ENCODE peak calls at places on chromosomes 3 and 15, in five cellular contexts. X is uterus, K is neural progenitor cell, O is astrocyte, T is ACHN. M is an unnamed sample.

GRCh38 chr15:84910928-84911623 is 26.6 kb downstream of the SLC28A1 start:
- DNase-seq in X (no peak), K (no peak), O (no peak), T (no peak), M (no peak)

GRCh38 chr3:128382221-128382807 is 84.4 kb downstream of the DNAJB8 start:
- DNase-seq in X (peak), K (no peak), O (no peak), T (no peak), M (no peak)

GRCh38 chr3:99789322-99789721 is 28.3 kb upstream of the CMSS1 start:
- DNase-seq in X (no peak), K (peak), O (peak), T (peak), M (peak)

GRCh38 chr3:120344349-120344748 is 4.8 kb downstream of the LRRC58 start:
- DNase-seq in X (no peak), K (no peak), O (peak), T (no peak), M (no peak)

GRCh38 chr3:11085078-11085840 is 69.0 kb upstream of the HRH1 start:
- DNase-seq in X (no peak), K (no peak), O (no peak), T (no peak), M (no peak)

GRCh38 chr15:67174864-67175573 is 79.4 kb downstream of the AAGAB start:
- DNase-seq in X (no peak), K (no peak), O (peak), T (peak), M (no peak)

GRCh38 chr3:107796786-107797185 is 274.0 kb downstream of the BBX start:
- DNase-seq in X (no peak), K (no peak), O (peak), T (no peak), M (no peak)

GRCh38 chr3:48267782-48268181 is 26.9 kb downstream of the ZNF589 start:
- DNase-seq in X (no peak), K (no peak), O (no peak), T (no peak), M (no peak)

GRCh38 chr3:139128803-139129202 is 84.1 kb upstream of the PRR23C start:
- DNase-seq in X (no peak), K (no peak), O (no peak), T (no peak), M (no peak)

GRCh38 chr3:65178703-65179102 is 490.9 kb upstream of the ADAMTS9 start:
- DNase-seq in X (peak), K (no peak), O (peak), T (no peak), M (no peak)

GRCh38 chr15:91265431-91265940 is 165.4 kb downstream of the SV2B start:
- DNase-seq in X (no peak), K (no peak), O (no peak), T (no peak), M (no peak)

GRCh38 chr15:58684751-58685150 is 64.8 kb downstream of the ADAM10 start:
- DNase-seq in X (no peak), K (no peak), O (peak), T (no peak), M (no peak)

GRCh38 chr3:36957862-36958686 is 13.2 kb upstream of the TRANK1 start:
- DNase-seq in X (no peak), K (no peak), O (peak), T (peak), M (peak)

GRCh38 chr3:112086857-112087524 is 802 bp downstream of the C3orf52 start:
- DNase-seq in X (no peak), K (no peak), O (peak), T (peak), M (peak)